ENCODE peak calls at places on chromosomes 4 and X, in four cellular contexts. G is AG09309, O is T-helper 9 cell, H is colonic mucosa. F is an unnamed sample.

GRCh38 chr4:849478-850175 is 23.7 kb upstream of the CPLX1 start:
- DNase-seq in G (no peak), O (no peak), H (no peak), F (no peak)

GRCh38 chr4:172851534-172851933 is 317.1 kb upstream of the GALNT7 start:
- DNase-seq in G (no peak), O (no peak), H (no peak), F (no peak)

GRCh38 chr4:38665846-38666490 is 2.0 kb downstream of the KLF3 start:
- DNase-seq in G (no peak), O (no peak), H (no peak), F (no peak)

GRCh38 chr4:21811576-21811975 is 137.0 kb downstream of the KCNIP4 start:
- DNase-seq in G (peak), O (no peak), H (no peak), F (no peak)

GRCh38 chr4:8247047-8247930 is 22.3 kb upstream of the HTRA3 start:
- DNase-seq in G (no peak), O (no peak), H (no peak), F (no peak)

GRCh38 chr4:83858121-83858520 is 322.2 kb downstream of the GPAT3 start:
- DNase-seq in G (no peak), O (no peak), H (no peak), F (no peak)

GRCh38 chrX:74526786-74527185 is 87.6 kb downstream of the RLIM start:
- DNase-seq in G (no peak), O (no peak), H (no peak), F (no peak)

GRCh38 chr4:8070751-8071718 is 87.6 kb downstream of the ABLIM2 start:
- DNase-seq in G (no peak), O (no peak), H (no peak), F (no peak)

GRCh38 chr4:7043521-7044414 is 596 bp downstream of the TADA2B start:
- DNase-seq in G (no peak), O (peak), H (peak), F (peak)

GRCh38 chr4:138939960-138940359 is 75.6 kb upstream of the NOCT start:
- DNase-seq in G (no peak), O (no peak), H (no peak), F (no peak)

GRCh38 chr4:141810038-141810701 is 173.8 kb downstream of the IL15 start:
- DNase-seq in G (no peak), O (no peak), H (no peak), F (no peak)

GRCh38 chr4:87211249-87211952 is 9.0 kb downstream of the KLHL8 start:
- DNase-seq in G (no peak), O (no peak), H (no peak), F (no peak)

GRCh38 chr4:13815231-13815630 is 187.7 kb upstream of the BOD1L1 start:
- DNase-seq in G (no peak), O (no peak), H (no peak), F (peak)

GRCh38 chr4:156623376-156623775 is 348.2 kb downstream of the PDGFC start:
- DNase-seq in G (no peak), O (no peak), H (no peak), F (no peak)

GRCh38 chrX:18964880-18965279 is 19.0 kb downstream of the PHKA2 start:
- DNase-seq in G (no peak), O (no peak), H (no peak), F (no peak)

GRCh38 chrX:151902813-151903591 is 9.7 kb upstream of the MAGEA4 start:
- DNase-seq in G (peak), O (no peak), H (peak), F (peak)

GRCh38 chr4:74768857-74769525 is 25.3 kb downstream of the BTC start:
- DNase-seq in G (no peak), O (no peak), H (peak), F (no peak)

GRCh38 chr4:8664031-8664805 is 71.7 kb downstream of the CPZ start:
- DNase-seq in G (no peak), O (no peak), H (no peak), F (no peak)

GRCh38 chr4:78210694-78211093 is 153.6 kb downstream of the FRAS1 start:
- DNase-seq in G (no peak), O (no peak), H (no peak), F (no peak)